ENCODE peak calls at places on chromosome 18, in nine cellular contexts. O is suprapubic skin, D is fibroblast of mammary gland, Y is MM.1S, K is GM10248, J is WERI-Rb-1, S is GM06990, Q is Peyer's patch, Z is mucosa of descending colon. T is an unnamed sample.

GRCh38 chr18:13619505-13620205 is 106.7 kb downstream of the FAM210A start:
- DNase-seq in O (no peak), D (no peak), Y (no peak), K (no peak), J (no peak), S (no peak), Q (no peak), Z (no peak), T (no peak)

GRCh38 chr18:7002107-7002506 is 115.5 kb downstream of the LAMA1 start:
- DNase-seq in O (no peak), D (no peak), Y (no peak), K (no peak), J (no peak), S (no peak), Q (no peak), Z (no peak), T (no peak)

GRCh38 chr18:68233043-68233442 is 481.9 kb downstream of the TMX3 start:
- DNase-seq in O (no peak), D (no peak), Y (no peak), K (no peak), J (peak; percentile 6), S (no peak), Q (no peak), Z (no peak), T (no peak)

GRCh38 chr18:68244786-68245185 is 470.1 kb downstream of the TMX3 start:
- DNase-seq in O (no peak), D (peak; percentile 32), Y (no peak), K (no peak), J (no peak), S (no peak), Q (no peak), Z (no peak), T (no peak)

GRCh38 chr18:74190086-74190485 is 41.8 kb downstream of the TIMM21 start:
- DNase-seq in O (no peak), D (peak; percentile 25), Y (no peak), K (no peak), J (no peak), S (no peak), Q (no peak), Z (no peak), T (no peak)

GRCh38 chr18:49250819-49251388 is 209.5 kb downstream of the DYM start:
- DNase-seq in O (no peak), D (peak; percentile 49), Y (no peak), K (no peak), J (peak; percentile 38), S (no peak), Q (no peak), Z (no peak), T (no peak)

GRCh38 chr18:61581578-61582204 is 248.5 kb downstream of the CDH20 start:
- DNase-seq in O (peak; percentile 87), D (peak; percentile 46), Y (peak; percentile 52), K (peak; percentile 79), J (peak; percentile 88), S (peak; percentile 55), Q (peak; percentile 87), Z (peak; percentile 89), T (peak; percentile 91)

GRCh38 chr18:3441290-3441689 is 8.7 kb upstream of the TGIF1 start:
- DNase-seq in O (no peak), D (no peak), Y (no peak), K (no peak), J (peak; percentile 31), S (no peak), Q (no peak), Z (no peak), T (peak; percentile 12)

GRCh38 chr18:11114653-11115052 is 34.7 kb downstream of the PIEZO2 start:
- DNase-seq in O (no peak), D (no peak), Y (no peak), K (no peak), J (no peak), S (no peak), Q (no peak), Z (no peak), T (no peak)

GRCh38 chr18:50711401-50711800 is 108.4 kb downstream of the MRO start:
- DNase-seq in O (no peak), D (no peak), Y (no peak), K (no peak), J (no peak), S (no peak), Q (no peak), Z (no peak), T (no peak)

GRCh38 chr18:33656889-33657288 is 78.9 kb downstream of the ASXL3 start:
- DNase-seq in O (no peak), D (no peak), Y (no peak), K (no peak), J (no peak), S (no peak), Q (no peak), Z (no peak), T (no peak)

GRCh38 chr18:21167641-21168372 is 56.2 kb upstream of the ROCK1 start:
- DNase-seq in O (no peak), D (no peak), Y (peak; percentile 73), K (no peak), J (no peak), S (no peak), Q (no peak), Z (no peak), T (peak; percentile 8)

GRCh38 chr18:74163019-74163656 is 14.8 kb downstream of the TIMM21 start:
- DNase-seq in O (no peak), D (no peak), Y (no peak), K (peak; percentile 34), J (no peak), S (no peak), Q (no peak), Z (no peak), T (no peak)

GRCh38 chr18:10169064-10169562 is 255.3 kb downstream of the VAPA start:
- DNase-seq in O (no peak), D (peak; percentile 75), Y (no peak), K (no peak), J (no peak), S (no peak), Q (no peak), Z (no peak), T (no peak)

GRCh38 chr18:10240276-10240675 is 214.2 kb upstream of the APCDD1 start:
- DNase-seq in O (no peak), D (no peak), Y (no peak), K (no peak), J (no peak), S (no peak), Q (no peak), Z (no peak), T (no peak)

GRCh38 chr18:45730832-45731545 is 7.0 kb downstream of the SLC14A1 start:
- DNase-seq in O (no peak), D (peak; percentile 92), Y (no peak), K (no peak), J (no peak), S (no peak), Q (no peak), Z (no peak), T (no peak)

GRCh38 chr18:13276530-13277520 is 58.3 kb downstream of the LDLRAD4 start:
- DNase-seq in O (no peak), D (no peak), Y (no peak), K (no peak), J (peak; percentile 93), S (no peak), Q (no peak), Z (no peak), T (no peak)

GRCh38 chr18:36499938-36500337 is 202.4 kb downstream of the FHOD3 start:
- DNase-seq in O (no peak), D (no peak), Y (no peak), K (peak; percentile 25), J (no peak), S (peak; percentile 54), Q (no peak), Z (no peak), T (no peak)
- TF ChIP-seq CTCF in O (no peak), D (no peak), Y (no peak), K (no peak), J (no peak), S (no peak), Q (no peak), Z (no peak), T (no peak)

DNA sequence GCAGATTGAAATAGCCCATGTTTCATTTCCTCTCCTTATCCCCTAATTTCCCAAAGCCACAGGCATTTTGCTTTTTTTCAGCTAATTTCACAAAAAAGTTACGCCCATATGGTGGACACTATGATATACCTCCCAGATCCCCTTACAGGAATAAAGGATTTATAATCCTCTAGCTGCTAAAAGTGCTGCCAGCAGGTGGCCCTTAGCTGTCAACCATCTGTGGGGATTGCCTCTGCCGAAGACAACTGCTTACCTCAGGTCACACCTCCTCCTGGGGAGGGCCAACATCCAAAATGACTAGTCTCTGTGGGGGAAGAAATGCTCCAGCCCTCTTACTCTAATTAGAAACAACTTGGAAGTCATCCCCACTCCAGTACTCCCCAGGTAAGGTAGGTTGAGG is 61.0 kb upstream of the EPB41L3 start:
- DNase-seq in O (no peak), D (no peak), Y (no peak), K (no peak), J (peak; percentile 75), S (no peak), Q (no peak), Z (no peak), T (no peak)
- TF ChIP-seq CTCF in O (no peak), D (peak; percentile 6), Y (peak; percentile 22), K (no peak), J (peak; percentile 32), S (no peak), Q (no peak), Z (no peak), T (no peak)

DNA sequence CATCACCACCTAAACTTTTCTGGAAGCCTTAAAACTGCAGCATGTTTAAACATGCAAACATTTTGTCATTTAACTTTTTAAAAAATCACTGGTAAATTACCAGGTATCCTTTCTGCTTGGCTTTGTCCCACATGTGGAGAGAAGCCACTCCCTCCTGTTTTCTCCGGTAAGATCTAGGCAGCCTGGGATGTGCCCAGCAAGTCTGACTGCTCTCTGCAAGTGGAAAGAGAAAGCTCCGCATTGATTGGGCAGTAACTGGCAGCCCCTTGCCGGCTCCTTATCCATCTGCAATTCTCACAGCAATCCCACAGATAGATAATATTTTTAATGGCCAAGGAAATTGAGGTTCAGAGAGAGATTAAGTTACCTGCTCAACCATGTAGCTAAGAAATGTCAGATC is 136.2 kb downstream of the TMEM200C start:
- DNase-seq in O (no peak), D (no peak), Y (no peak), K (no peak), J (no peak), S (no peak), Q (no peak), Z (no peak), T (no peak)
- TF ChIP-seq CTCF in O (no peak), D (no peak), Y (no peak), K (no peak), J (no peak), S (no peak), Q (no peak), Z (no peak), T (no peak)

DNA sequence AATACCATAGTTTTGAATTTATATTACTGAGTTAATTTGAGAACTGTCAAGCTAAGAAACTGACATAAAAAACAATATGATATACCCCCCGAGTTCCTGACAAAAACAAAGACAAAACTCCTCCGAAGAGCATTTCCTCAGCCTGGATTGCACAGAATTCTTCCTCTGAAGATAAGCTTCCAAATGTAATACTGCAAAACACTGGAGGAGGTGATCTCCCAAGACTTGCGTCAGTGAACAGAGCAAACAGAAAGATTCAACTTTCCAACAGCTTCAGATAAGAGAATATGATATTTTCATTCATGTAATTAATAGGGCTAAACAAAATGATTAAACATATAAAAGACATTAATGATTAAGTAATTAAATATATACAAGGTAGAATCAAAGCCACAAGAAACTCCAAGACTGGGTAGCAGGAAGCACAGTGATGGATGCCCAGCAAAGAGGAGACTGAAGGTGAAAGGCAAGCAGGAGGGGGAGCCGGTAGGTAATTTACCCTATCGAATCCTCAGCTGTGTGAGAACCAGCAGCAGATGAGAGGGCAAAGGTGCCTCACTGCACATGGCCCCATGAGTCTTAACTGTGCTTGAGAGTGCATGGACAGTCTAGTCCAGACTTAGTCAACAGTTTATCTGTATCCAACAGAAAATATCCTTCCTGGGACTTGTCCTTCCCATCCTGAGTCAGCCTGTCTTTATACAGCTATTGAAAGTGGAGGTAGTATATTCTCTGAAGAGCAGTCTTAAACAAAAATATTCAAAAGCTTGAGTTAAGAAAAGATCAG is 18.3 kb upstream of the SERPINB3 start:
- DNase-seq in O (no peak), D (peak; percentile 11), Y (no peak), K (no peak), J (no peak), S (no peak), Q (no peak), Z (no peak), T (no peak)
- TF ChIP-seq CTCF in O (no peak), D (no peak), Y (no peak), K (no peak), J (no peak), S (no peak), Q (no peak), Z (no peak), T (no peak)

T was measured in nephron progenitor cell.